ENCODE peak calls at places on chromosomes 7 and 10, in five cellular contexts. P is lung, H is heart right ventricle, K is Caco-2, S is heart left ventricle. L is an unnamed sample.

GRCh38 chr7:43954524-43955228 is 28.4 kb downstream of the UBE2D4 start:
- DNase-seq in K (peak), P (no peak), S (no peak), H (peak), L (peak)

GRCh38 chr7:94909023-94909466 is 1.7 kb downstream of the PPP1R9A start:
- DNase-seq in S (no peak), P (no peak), H (no peak), K (no peak), L (no peak)

GRCh38 chr7:86876132-86876531 is 183.3 kb downstream of the ELAPOR2 start:
- DNase-seq in S (no peak), K (no peak), P (no peak), H (no peak), L (no peak)

GRCh38 chr10:69318997-69319727 is 40.9 kb downstream of the HK1 start:
- DNase-seq in H (peak), P (peak), S (peak), K (no peak), L (peak)

GRCh38 chr10:67306588-67307205 is 380.9 kb downstream of the LRRTM3 start:
- DNase-seq in H (no peak), K (peak), P (no peak), S (no peak), L (peak)

GRCh38 chr10:133258066-133258817 is 18.4 kb downstream of the ADAM8 start:
- DNase-seq in H (no peak), P (peak), S (peak), K (no peak), L (no peak)

GRCh38 chr7:16463520-16463919 is 2.0 kb downstream of the SOSTDC1 start:
- DNase-seq in H (no peak), P (no peak), K (no peak), S (no peak), L (no peak)

GRCh38 chr7:83684928-83685327 is 36.0 kb upstream of the SEMA3E start:
- DNase-seq in H (no peak), K (peak), S (no peak), P (no peak), L (peak)

GRCh38 chr7:94005753-94006152 is 1.6 kb upstream of the BET1 start:
- DNase-seq in K (no peak), S (no peak), H (no peak), P (no peak), L (no peak)

GRCh38 chr10:119337223-119337622 is 129.9 kb downstream of the GRK5 start:
- DNase-seq in H (no peak), S (peak), K (no peak), P (no peak), L (no peak)

DNA sequence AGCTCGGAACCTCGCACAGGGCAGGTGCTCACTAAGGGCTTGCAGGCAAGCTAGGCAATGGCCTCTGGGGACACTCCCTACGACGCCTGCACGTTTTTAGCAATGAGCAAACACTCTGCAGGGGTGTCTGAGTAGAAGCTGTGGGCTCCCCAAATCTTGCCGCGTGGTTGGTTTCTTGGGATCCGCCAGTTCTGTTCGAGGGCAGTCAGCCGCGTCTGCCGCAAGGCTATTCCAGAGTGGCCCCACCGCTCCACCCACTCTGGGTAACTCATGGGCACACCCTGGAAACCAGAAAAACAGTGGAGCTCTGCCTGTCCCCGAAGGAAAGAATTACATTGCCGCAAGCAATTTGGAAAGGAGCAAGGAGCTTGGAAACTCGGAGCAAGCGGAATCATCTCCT is 189.3 kb upstream of the LYZL2 start:
- DNase-seq in P (no peak), S (peak), K (no peak), H (peak), L (no peak)
- H3K4me3 ChIP-seq in P (no peak), S (peak), K (no peak), H (peak), L (no peak)

GRCh38 chr10:104123397-104123796 is 1.4 kb downstream of the SFR1 start:
- DNase-seq in P (no peak), K (no peak), S (no peak), H (no peak), L (peak)
- TF ChIP-seq CTCF in P (no peak), K (no peak), S (peak), H (no peak), L (peak)

GRCh38 chr7:116955340-116955739 is 2.0 kb downstream of the ST7 start:
- DNase-seq in H (no peak), K (no peak), S (no peak), P (no peak), L (no peak)
- H3K4me3 ChIP-seq in H (peak), K (peak), S (peak), P (no peak), L (peak)

GRCh38 chr10:79065853-79066252 is 2.9 kb upstream of the ZMIZ1 start:
- DNase-seq in H (no peak), P (no peak), S (no peak), K (no peak), L (no peak)

GRCh38 chr10:79068203-79068561 is 584 bp upstream of the ZMIZ1 start:
- DNase-seq in S (no peak), K (peak), H (peak), P (no peak), L (peak)

GRCh38 chr10:79065091-79065551 is 3.6 kb upstream of the ZMIZ1 start:
- DNase-seq in H (no peak), S (no peak), K (no peak), P (no peak), L (no peak)

GRCh38 chr10:79067241-79068202 is 1.2 kb upstream of the ZMIZ1 start:
- DNase-seq in H (peak), S (peak), P (peak), K (peak), L (peak)

DNA sequence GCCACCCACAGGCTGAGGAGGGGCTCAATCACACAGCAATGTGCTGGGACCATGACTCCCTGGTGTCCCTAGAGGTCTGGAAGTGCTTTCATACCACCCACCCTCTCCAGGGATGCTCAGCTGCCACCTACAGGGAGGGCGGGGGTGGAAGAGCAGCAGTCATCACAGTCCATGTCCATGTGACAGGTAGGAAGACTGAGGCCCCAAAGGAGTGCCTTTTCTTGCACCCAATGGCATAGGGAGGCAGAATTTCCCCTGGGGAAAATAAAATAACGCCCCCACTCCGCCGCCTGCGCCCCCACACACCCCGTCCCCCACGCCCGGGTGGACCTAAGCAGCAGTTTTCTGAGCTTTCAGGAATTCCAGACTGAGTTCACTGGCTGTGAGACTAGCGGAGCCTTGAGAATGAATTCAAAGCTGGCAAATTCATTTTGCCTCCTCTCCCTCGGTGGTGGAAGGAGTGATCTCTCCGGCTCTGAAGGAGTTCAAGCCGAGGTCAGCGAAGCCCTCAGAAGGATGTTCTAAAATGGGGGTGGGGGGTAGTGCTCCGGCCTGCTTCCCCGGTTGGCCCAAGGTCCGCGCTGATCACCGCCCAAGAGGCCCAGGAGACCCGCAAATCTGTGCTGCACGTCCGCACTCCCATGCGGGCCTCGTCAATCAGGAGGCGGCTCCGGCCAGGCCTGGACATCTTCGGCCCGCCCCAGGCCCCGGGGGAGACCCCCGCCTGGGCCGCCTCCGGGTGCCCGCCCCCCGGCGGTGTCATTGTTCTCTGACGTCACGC is 2.1 kb upstream of the ZMIZ1 start:
- DNase-seq in P (no peak), H (no peak), S (peak), K (peak), L (peak)
- TF ChIP-seq CTCF in P (no peak), H (peak), S (peak), K (peak), L (peak)

L was measured in choroid plexus epithelial cell.